ENCODE peak calls at places on chromosomes 2 and 18, in four cellular contexts. One of them, this sample, is unnamed.
A peak's percentile ranks its signal among the peaks of the same experiment; 100 is the strongest.

GRCh38 chr2:128318776-128319456 is at the start of gene HS6ST1:
- DNase-seq in astrocyte of the spinal cord: peak; percentile 73
- DNase-seq in MCF 10A: peak; percentile 73
- DNase-seq in GM23248: peak; percentile 94
- DNase-seq in this sample: peak; percentile 76

GRCh38 chr2:143615617-143616016 is 486.4 kb downstream of the ARHGAP15 start:
- DNase-seq in astrocyte of the spinal cord: no peak
- DNase-seq in MCF 10A: peak; percentile 0
- DNase-seq in GM23248: no peak
- DNase-seq in this sample: peak; percentile 38

GRCh38 chr2:208252766-208253492 is 1.9 kb downstream of the IDH1 start:
- DNase-seq in astrocyte of the spinal cord: no peak
- DNase-seq in MCF 10A: no peak
- DNase-seq in GM23248: peak; percentile 6
- DNase-seq in this sample: no peak

GRCh38 chr2:215880970-215881369 is 132.4 kb downstream of the MREG start:
- DNase-seq in astrocyte of the spinal cord: no peak
- DNase-seq in MCF 10A: no peak
- DNase-seq in GM23248: no peak
- DNase-seq in this sample: peak; percentile 47

GRCh38 chr18:42931501-42931900 is 184.0 kb downstream of the RIT2 start:
- DNase-seq in astrocyte of the spinal cord: peak; percentile 73
- DNase-seq in MCF 10A: peak; percentile 59
- DNase-seq in GM23248: peak; percentile 67
- DNase-seq in this sample: peak; percentile 25

GRCh38 chr2:73227086-73227485 is 6.0 kb downstream of the PRADC1 start:
- DNase-seq in astrocyte of the spinal cord: no peak
- DNase-seq in MCF 10A: no peak
- DNase-seq in GM23248: no peak
- DNase-seq in this sample: no peak

GRCh38 chr2:51795248-51795888 is 763.4 kb upstream of the NRXN1 start:
- DNase-seq in astrocyte of the spinal cord: no peak
- DNase-seq in MCF 10A: peak; percentile 34
- DNase-seq in GM23248: no peak
- DNase-seq in this sample: no peak

GRCh38 chr2:20067992-20068727 is 16.7 kb upstream of the LAPTM4A start:
- DNase-seq in astrocyte of the spinal cord: peak; percentile 88
- DNase-seq in MCF 10A: peak; percentile 88
- DNase-seq in GM23248: peak; percentile 94
- DNase-seq in this sample: peak; percentile 96

GRCh38 chr2:62140785-62141740 is 54.9 kb upstream of the B3GNT2 start:
- DNase-seq in astrocyte of the spinal cord: no peak
- DNase-seq in MCF 10A: no peak
- DNase-seq in GM23248: no peak
- DNase-seq in this sample: no peak

GRCh38 chr2:51698005-51698404 is 666.1 kb upstream of the NRXN1 start:
- DNase-seq in astrocyte of the spinal cord: no peak
- DNase-seq in MCF 10A: no peak
- DNase-seq in GM23248: no peak
- DNase-seq in this sample: no peak

GRCh38 chr2:240620149-240620731 is 5.0 kb upstream of the GPR35 start:
- DNase-seq in astrocyte of the spinal cord: no peak
- DNase-seq in MCF 10A: no peak
- DNase-seq in GM23248: no peak
- DNase-seq in this sample: no peak